ENCODE peak calls at places on chromosomes 13 and 19, in six cellular contexts. L is pancreas, K is astrocyte, A is fibroblast of pulmonary artery, G is astrocyte of the spinal cord, M is cardiac fibroblast. X is an unnamed sample.

GRCh38 chr19:34241513-34242337 is 12.6 kb upstream of the GARRE1 start:
- DNase-seq in L (peak; percentile 60), K (no peak), A (no peak), G (no peak), M (no peak), X (no peak)

GRCh38 chr13:95404141-95404882 is 103.1 kb upstream of the ABCC4 start:
- DNase-seq in L (peak; percentile 76), K (peak; percentile 44), A (peak; percentile 81), G (peak; percentile 79), M (peak; percentile 82), X (peak; percentile 77)

GRCh38 chr19:7554990-7555864 is 19.7 kb downstream of the PNPLA6 start:
- DNase-seq in L (no peak), K (no peak), A (no peak), G (no peak), M (no peak), X (no peak)

GRCh38 chr19:46021531-46022041 is 1.3 kb downstream of the PGLYRP1 start:
- DNase-seq in L (no peak), K (no peak), A (no peak), G (no peak), M (no peak), X (no peak)

GRCh38 chr19:47107201-47107952 is 6.2 kb downstream of the ZC3H4 start:
- DNase-seq in L (peak; percentile 26), K (peak; percentile 19), A (no peak), G (peak; percentile 31), M (no peak), X (peak; percentile 41)

GRCh38 chr19:49019242-49019932 is 2.5 kb upstream of the LHB start:
- DNase-seq in L (peak; percentile 80), K (no peak), A (no peak), G (no peak), M (peak; percentile 28), X (no peak)

GRCh38 chr19:35757749-35758608 is at the start of gene PROSER3:
- DNase-seq in L (peak; percentile 99), K (peak; percentile 99), A (peak; percentile 100), G (peak; percentile 100), M (peak; percentile 100), X (peak; percentile 100)

GRCh38 chr19:33883869-33884519 is 87.3 kb downstream of the KCTD15 start:
- DNase-seq in L (peak; percentile 93), K (no peak), A (peak; percentile 38), G (peak; percentile 39), M (peak; percentile 29), X (no peak)

GRCh38 chr13:31962661-31963345 is 68.8 kb upstream of the FRY start:
- DNase-seq in L (no peak), K (peak; percentile 38), A (no peak), G (no peak), M (no peak), X (no peak)

GRCh38 chr19:52138614-52139290 is 986 bp downstream of the ZNF616 start:
- DNase-seq in L (peak; percentile 6), K (peak; percentile 16), A (peak; percentile 12), G (peak; percentile 39), M (peak; percentile 16), X (no peak)

GRCh38 chr13:104105418-104106355 is 1039.5 kb upstream of the SLC10A2 start:
- DNase-seq in L (peak; percentile 73), K (no peak), A (no peak), G (no peak), M (no peak), X (no peak)

GRCh38 chr13:80399340-80400163 is 58.6 kb upstream of the SPRY2 start:
- DNase-seq in L (no peak), K (no peak), A (no peak), G (no peak), M (no peak), X (no peak)

GRCh38 chr13:90154311-90154960 is 1193.1 kb upstream of the MIR17HG start:
- DNase-seq in L (no peak), K (peak; percentile 16), A (no peak), G (no peak), M (no peak), X (no peak)

GRCh38 chr19:6997679-6998445 is 23.4 kb downstream of the MBD3L2B start:
- DNase-seq in L (no peak), K (no peak), A (peak; percentile 18), G (no peak), M (no peak), X (no peak)

GRCh38 chr13:66809496-66809895 is 420.6 kb downstream of the PCDH9 start:
- DNase-seq in L (no peak), K (peak; percentile 12), A (no peak), G (no peak), M (no peak), X (no peak)

GRCh38 chr19:14505488-14506239 is 9.7 kb upstream of the GIPC1 start:
- DNase-seq in L (no peak), K (peak; percentile 75), A (peak; percentile 56), G (peak; percentile 64), M (peak; percentile 74), X (peak; percentile 84)
- TF ChIP-seq CTCF in L (peak; percentile 51), K (peak; percentile 54), A (peak; percentile 65), G (peak; percentile 83), M (peak; percentile 74), X (peak; percentile 87)

GRCh38 chr19:4914736-4915501 is 5.6 kb downstream of the UHRF1 start:
- DNase-seq in L (no peak), K (peak; percentile 82), A (peak; percentile 67), G (peak; percentile 84), M (peak; percentile 73), X (peak; percentile 56)
- H3K4me3 ChIP-seq in L (peak overlapping the region; percentile 23), K (peak overlapping the region; percentile 32), A (no peak overlapping the region), G (no peak overlapping the region), M (no peak overlapping the region), X (no peak overlapping the region)

GRCh38 chr13:46804391-46804815 is 7.4 kb upstream of the ESD start:
- DNase-seq in L (no peak), K (peak; percentile 97), A (peak; percentile 82), G (peak; percentile 95), M (peak; percentile 66), X (peak; percentile 80)
- TF ChIP-seq CTCF in L (no peak), K (no peak), A (no peak), G (no peak), M (no peak), X (no peak)

GRCh38 chr19:13506550-13506878 is 235 bp upstream of the CACNA1A start:
- DNase-seq in L (no peak), K (no peak), A (no peak), G (no peak), M (peak; percentile 16), X (peak; percentile 46)

GRCh38 chr19:13505761-13506549 is at the start of gene CACNA1A:
- DNase-seq in L (no peak), K (no peak), A (no peak), G (no peak), M (peak; percentile 10), X (peak; percentile 6)

GRCh38 chr19:13507053-13507611 is 853 bp upstream of the CACNA1A start:
- DNase-seq in L (no peak), K (no peak), A (no peak), G (no peak), M (no peak), X (peak; percentile 40)

GRCh38 chr19:13503570-13504235 is 2.6 kb downstream of the CACNA1A start:
- DNase-seq in L (no peak), K (no peak), A (no peak), G (no peak), M (no peak), X (no peak)

GRCh38 chr19:13505164-13505695 is 1.0 kb downstream of the CACNA1A start:
- DNase-seq in L (no peak), K (no peak), A (no peak), G (no peak), M (no peak), X (no peak)
- H3K4me3 ChIP-seq in L (no peak overlapping the region), K (no peak overlapping the region), A (no peak overlapping the region), G (no peak overlapping the region), M (no peak overlapping the region), X (peak overlapping the region; percentile 62)

DNA sequence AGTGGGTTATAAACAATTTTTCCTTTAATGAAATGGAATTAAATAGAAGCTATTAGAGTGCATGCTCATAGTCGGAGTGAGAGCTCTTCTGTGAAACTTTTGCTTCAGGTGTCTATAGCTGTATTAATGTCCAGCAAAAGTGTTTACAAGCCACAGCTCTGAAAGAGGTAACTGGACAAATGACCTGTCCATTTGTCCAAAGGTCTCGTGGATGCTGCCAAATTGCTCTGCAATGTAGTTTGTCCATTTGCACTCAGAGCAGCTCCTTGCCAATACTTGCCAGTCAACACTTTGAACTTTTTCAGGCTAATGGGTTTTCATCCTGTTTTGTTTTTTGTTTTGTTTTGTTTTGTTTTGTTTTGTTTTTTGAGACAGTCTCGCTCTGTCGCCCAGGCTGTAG is 3.1 kb upstream of the CBLC start:
- DNase-seq in L (no peak), K (no peak), A (no peak), G (no peak), M (no peak), X (no peak)
- TF ChIP-seq CTCF in L (no peak), K (no peak), A (no peak), G (no peak), M (no peak), X (no peak)

DNA sequence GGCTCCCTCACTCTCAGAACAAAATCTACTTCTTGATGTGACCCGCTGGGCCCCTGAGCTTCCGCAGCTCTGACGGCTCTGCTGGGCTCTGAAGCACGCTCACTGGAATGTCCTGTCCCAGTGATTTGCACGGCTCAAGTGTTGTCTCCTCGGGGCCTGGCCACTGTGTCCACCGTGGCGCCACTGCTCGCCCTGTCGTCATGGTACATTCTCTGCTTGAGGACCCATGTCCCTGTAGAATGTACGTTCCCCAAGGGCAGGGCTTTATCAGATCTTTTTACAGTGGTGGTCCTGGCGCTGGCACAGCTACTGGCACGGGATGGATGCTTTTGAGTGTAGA is 12.1 kb downstream of the KLHL26 start:
- DNase-seq in L (no peak), K (no peak), A (no peak), G (no peak), M (peak; percentile 22), X (no peak)
- H3K4me3 ChIP-seq in L (no peak overlapping the region), K (no peak overlapping the region), A (no peak overlapping the region), G (no peak overlapping the region), M (no peak overlapping the region), X (no peak overlapping the region)

GRCh38 chr19:3178973-3179738 is 587 bp downstream of the S1PR4 start:
- DNase-seq in L (no peak), K (no peak), A (no peak), G (no peak), M (no peak), X (no peak)

GRCh38 chr19:3176715-3177501 is 1.7 kb upstream of the S1PR4 start:
- DNase-seq in L (no peak), K (peak; percentile 63), A (no peak), G (peak; percentile 43), M (peak; percentile 17), X (peak; percentile 54)

GRCh38 chr19:3175761-3176714 is 2.5 kb upstream of the S1PR4 start:
- DNase-seq in L (no peak), K (peak; percentile 60), A (peak; percentile 51), G (peak; percentile 51), M (peak; percentile 76), X (peak; percentile 76)

GRCh38 chr19:3179739-3180293 is 1.2 kb downstream of the S1PR4 start:
- DNase-seq in L (no peak), K (no peak), A (no peak), G (no peak), M (no peak), X (no peak)

DNA sequence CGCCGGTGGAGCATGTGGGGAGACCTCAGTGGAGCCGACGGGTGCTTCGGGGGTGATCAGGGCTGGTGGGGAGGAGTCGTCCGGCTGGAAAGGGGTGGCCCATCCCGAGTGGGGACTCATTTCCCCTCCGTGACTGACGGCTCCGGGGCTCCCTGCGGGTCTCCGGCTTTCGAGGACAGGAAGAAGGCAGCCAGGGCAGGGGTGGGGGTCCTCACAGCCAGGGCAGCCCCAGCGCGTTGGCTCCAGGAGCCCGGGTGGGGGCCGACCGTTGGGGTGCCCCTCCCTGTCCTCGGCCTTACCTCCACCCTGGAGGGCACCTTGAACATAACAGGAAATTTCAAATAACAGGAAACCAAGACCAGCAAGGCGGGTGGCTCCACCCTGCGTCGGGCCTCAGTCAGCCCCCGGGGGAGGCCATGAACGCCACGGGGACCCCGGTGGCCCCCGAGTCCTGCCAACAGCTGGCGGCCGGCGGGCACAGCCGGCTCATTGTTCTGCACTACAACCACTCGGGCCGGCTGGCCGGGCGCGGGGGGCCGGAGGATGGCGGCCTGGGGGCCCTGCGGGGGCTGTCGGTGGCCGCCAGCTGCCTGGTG is at the start of gene S1PR4:
- DNase-seq in L (no peak), K (no peak), A (no peak), G (no peak), M (no peak), X (no peak)
- TF ChIP-seq CTCF in L (no peak), K (no peak), A (no peak), G (no peak), M (no peak), X (no peak)